ENCODE peak calls at places on chromosome 22, in five cellular contexts. G, U, T, D and S are unnamed samples.
A peak's percentile ranks its signal among the peaks of the same experiment; 100 is the strongest.

GRCh38 chr22:28379075-28379806 is 300.4 kb downstream of the TTC28 start:
- DNase-seq in U (no peak), G (no peak), T (no peak), D (no peak), S (no peak)

GRCh38 chr22:33853200-33854097 is 66.8 kb downstream of the LARGE1 start:
- DNase-seq in T (peak; percentile 77), U (peak; percentile 69), D (no peak), G (peak; percentile 42), S (no peak)

GRCh38 chr22:17862646-17863181 is 88.4 kb upstream of the BID start:
- DNase-seq in D (no peak), U (no peak), G (no peak), T (no peak), S (no peak)

GRCh38 chr22:28978158-28978557 is 83.5 kb downstream of the C22orf31 start:
- DNase-seq in T (peak; percentile 54), U (no peak), G (no peak), D (no peak), S (no peak)

GRCh38 chr22:48103126-48103875 is 1340.9 kb downstream of the TBC1D22A start:
- DNase-seq in D (no peak), T (no peak), U (no peak), G (no peak), S (no peak)

GRCh38 chr22:36277482-36278291 is 24.8 kb downstream of the APOL1 start:
- DNase-seq in G (peak; percentile 62), D (no peak), U (peak; percentile 74), T (peak; percentile 56), S (peak; percentile 81)

GRCh38 chr22:36753120-36753802 is 22.7 kb downstream of the IFT27 start:
- DNase-seq in U (no peak), G (no peak), T (no peak), D (peak; percentile 2), S (no peak)

GRCh38 chr22:27435839-27436581 is 365.5 kb downstream of the MN1 start:
- DNase-seq in T (peak; percentile 65), U (peak; percentile 78), G (no peak), D (peak; percentile 83), S (no peak)

GRCh38 chr22:25120761-25121212 is 78.9 kb upstream of the CRYBB3 start:
- DNase-seq in T (no peak), U (no peak), G (peak; percentile 35), D (no peak), S (no peak)
- TF ChIP-seq POLR2A in T (no peak), U (no peak), G (no peak), D (no peak), S (no peak)

DNA sequence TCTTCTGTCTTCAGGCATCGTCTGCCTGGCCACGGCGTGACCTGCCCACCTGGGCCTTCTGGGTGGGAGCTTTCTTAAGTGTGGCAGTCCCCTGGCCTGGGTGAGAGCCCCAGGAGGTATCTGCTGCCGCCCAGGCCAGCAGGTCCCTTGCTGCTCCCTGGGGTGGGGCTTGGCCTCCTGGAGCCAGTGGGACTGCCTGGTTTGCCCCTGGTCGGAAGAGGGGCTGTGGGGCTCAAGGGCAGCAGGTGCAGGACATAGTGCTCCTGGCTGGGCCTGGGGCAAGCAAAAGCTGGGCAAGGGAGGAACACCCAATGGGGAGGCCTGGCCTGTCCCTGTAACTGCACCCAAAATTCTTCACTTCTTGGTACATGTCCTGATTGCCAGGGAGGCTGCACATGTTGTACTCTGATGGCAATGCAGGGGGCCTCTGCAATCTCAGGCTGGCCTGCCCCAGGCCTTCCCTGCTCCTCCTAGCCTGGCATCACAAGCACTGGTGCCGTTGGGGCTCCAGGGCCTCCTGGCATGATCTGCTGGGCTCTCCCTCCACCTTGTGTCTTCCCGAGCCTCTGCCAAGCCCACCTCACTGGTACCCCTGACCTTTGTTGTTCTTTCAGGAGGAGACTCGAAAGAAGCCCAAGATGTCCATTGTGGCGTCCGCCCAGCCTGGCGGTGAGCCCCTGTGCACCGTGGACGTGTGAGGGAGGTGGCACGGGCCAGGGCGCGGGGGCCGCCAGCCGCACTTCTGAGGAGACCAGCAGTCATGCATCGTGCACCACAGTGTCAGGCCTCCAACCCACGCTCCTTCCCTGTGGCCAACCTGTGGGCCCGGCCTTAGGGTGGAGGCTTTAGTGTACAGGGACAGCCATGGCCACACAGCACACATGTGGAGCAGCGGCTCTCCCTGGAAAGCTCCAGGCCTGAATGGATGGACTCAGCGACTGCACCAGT is 6.2 kb upstream of the RANBP1 start:
- DNase-seq in G (no peak), D (peak; percentile 57), U (no peak), T (no peak), S (no peak)
- TF ChIP-seq POLR2A in G (no peak), D (no peak), U (no peak), T (no peak), S (peak; percentile 2)

DNA sequence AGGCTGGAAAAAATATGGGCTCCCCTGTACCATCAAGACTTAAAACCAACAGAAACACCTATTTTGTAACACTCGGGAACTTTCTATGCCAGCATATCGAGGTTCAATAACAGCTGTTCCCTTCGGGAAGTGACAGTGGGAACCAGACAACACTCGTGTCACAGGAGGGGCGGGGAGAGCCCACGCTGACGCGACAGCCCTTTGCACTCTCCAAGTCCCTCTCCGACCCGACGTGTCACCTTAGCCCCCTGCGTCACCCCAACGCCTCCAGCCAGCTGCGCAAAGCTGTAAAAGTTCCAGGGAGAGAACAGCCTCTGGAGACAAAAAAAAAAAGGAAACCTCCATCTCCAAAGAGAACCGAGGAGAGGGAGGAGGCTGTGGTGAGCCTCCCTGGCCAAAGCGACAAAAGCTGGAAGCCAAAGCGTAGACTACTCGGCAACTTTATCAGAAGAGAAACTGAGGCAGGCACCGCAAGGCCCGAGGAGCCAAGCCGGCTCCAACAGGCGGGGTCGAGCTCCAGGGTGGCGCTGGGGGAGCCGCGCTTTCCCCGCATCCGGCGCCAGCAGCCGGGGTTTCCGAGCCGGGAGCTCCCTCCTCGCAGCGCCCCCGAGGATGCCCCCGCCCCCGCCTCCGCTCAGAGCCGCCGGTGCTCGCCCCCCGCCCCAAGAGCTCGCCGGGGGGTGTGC is 751 bp downstream of the ARFGAP3 start:
- DNase-seq in G (no peak), T (peak; percentile 22), D (peak; percentile 79), U (peak; percentile 69), S (peak; percentile 75)
- TF ChIP-seq POLR2A in G (no peak), T (no peak), D (no peak), U (no peak), S (no peak)

GRCh38 chr22:50326959-50327710 is at the start of gene DENND6B:
- DNase-seq in D (peak; percentile 92), U (peak; percentile 90), T (peak; percentile 69), G (peak; percentile 71), S (peak; percentile 92)
- TF ChIP-seq POLR2A in D (no peak), U (peak; percentile 74), T (peak; percentile 67), G (peak; percentile 38), S (peak; percentile 61)

GRCh38 chr22:39502789-39503464 is 837 bp downstream of the MIEF1 start:
- DNase-seq in T (peak; percentile 41), U (no peak), D (no peak), G (no peak), S (peak; percentile 38)
- TF ChIP-seq POLR2A in T (peak; percentile 7), U (no peak), D (no peak), G (no peak), S (no peak)

GRCh38 chr22:45199723-45200122 is 36.0 kb downstream of the NUP50 start:
- DNase-seq in U (no peak), D (no peak), T (no peak), G (no peak), S (no peak)

GRCh38 chr22:45196926-45197605 is 33.3 kb downstream of the NUP50 start:
- DNase-seq in D (peak; percentile 59), G (no peak), T (no peak), U (no peak), S (no peak)

GRCh38 chr22:45198463-45198795 is 34.7 kb downstream of the NUP50 start:
- DNase-seq in T (no peak), D (no peak), G (no peak), U (no peak), S (no peak)

GRCh38 chr22:45196308-45196707 is 32.6 kb downstream of the NUP50 start:
- DNase-seq in U (no peak), G (no peak), D (no peak), T (no peak), S (no peak)

GRCh38 chr22:45197606-45198462 is 34.1 kb downstream of the NUP50 start:
- DNase-seq in T (no peak), G (no peak), D (no peak), U (no peak), S (no peak)
- TF ChIP-seq POLR2A in T (no peak), G (no peak), D (no peak), U (no peak), S (no peak)

GRCh38 chr22:39153220-39153860 is 860 bp upstream of the CBX7 start:
- DNase-seq in G (no peak), T (no peak), U (no peak), D (no peak), S (no peak)

GRCh38 chr22:39151329-39151975 is 1.0 kb downstream of the CBX7 start:
- DNase-seq in G (no peak), T (no peak), D (no peak), U (peak; percentile 48), S (no peak)

GRCh38 chr22:39150848-39151215 is 1.6 kb downstream of the CBX7 start:
- DNase-seq in G (no peak), U (no peak), T (no peak), D (no peak), S (no peak)

GRCh38 chr22:39152024-39152510 is 413 bp downstream of the CBX7 start:
- DNase-seq in G (no peak), T (no peak), U (no peak), D (no peak), S (peak; percentile 41)

DNA sequence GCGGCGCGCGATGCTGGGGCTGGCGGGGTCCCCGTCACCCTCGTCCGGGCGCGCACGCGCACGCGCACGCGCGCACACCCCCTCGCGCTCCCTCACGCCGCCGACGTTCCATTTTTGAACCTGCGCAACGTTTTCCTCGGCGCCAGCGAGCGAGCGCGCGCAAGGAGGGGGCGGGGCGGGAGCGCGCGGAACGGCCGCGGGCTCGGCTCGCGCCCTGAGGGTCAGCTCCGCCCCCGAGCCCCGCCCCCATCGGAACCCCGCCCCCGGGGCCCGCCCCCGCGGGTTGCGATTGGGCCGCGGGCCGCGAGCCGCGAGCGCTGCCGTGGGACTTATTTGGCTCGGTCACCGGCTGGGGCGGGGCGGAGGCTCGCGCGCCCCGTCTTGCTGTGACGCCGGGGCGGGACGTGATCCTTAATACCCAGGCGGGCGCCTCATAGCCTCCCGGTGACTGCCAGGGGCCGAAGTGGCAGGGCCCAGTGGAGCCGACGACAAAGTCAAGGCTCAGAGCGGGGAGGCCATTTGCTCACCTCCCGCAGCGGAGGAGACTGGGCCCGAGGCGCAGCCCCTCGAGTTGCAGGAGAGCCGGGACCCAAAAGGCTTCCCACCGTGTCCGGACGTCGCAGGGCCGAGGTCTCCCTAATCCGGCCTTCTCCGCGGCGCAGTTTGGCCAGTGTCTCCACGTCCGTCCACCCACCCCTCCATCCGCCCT is at the start of gene CBX7:
- DNase-seq in U (peak; percentile 97), G (peak; percentile 78), T (peak; percentile 76), D (peak; percentile 97), S (peak; percentile 97)
- TF ChIP-seq POLR2A in U (peak; percentile 91), G (no peak), T (no peak), D (peak; percentile 80), S (peak; percentile 23)